ENCODE peak calls at places on chromosomes 1 and 21, in four cellular contexts. Q is heart left ventricle, J is keratinocyte, K is pancreas. P is an unnamed sample.

GRCh38 chr1:230255991-230256390 is 170.1 kb downstream of the PGBD5 start:
- DNase-seq in Q (no peak), J (no peak), K (no peak), P (no peak)

GRCh38 chr1:215526147-215526845 is 40.8 kb upstream of the KCTD3 start:
- DNase-seq in Q (no peak), J (no peak), K (no peak), P (no peak)

GRCh38 chr1:153661111-153661708 is 2.7 kb downstream of the SNAPIN start:
- DNase-seq in Q (no peak), J (no peak), K (no peak), P (no peak)

GRCh38 chr1:183097438-183098051 is 74.3 kb downstream of the LAMC1 start:
- DNase-seq in Q (no peak), J (no peak), K (no peak), P (no peak)

GRCh38 chr1:87052400-87052799 is 138.0 kb downstream of the HS2ST1 start:
- DNase-seq in Q (no peak), J (no peak), K (no peak), P (no peak)

GRCh38 chr1:145985502-145986439 is 10.6 kb downstream of the TXNIP start:
- DNase-seq in Q (peak), J (no peak), K (peak), P (peak)

GRCh38 chr1:21705303-21705980 is 36.3 kb upstream of the RAP1GAP start:
- DNase-seq in Q (no peak), J (no peak), K (no peak), P (no peak)

GRCh38 chr1:170145691-170146676 is at the start of gene NTMT2:
- DNase-seq in Q (peak), J (no peak), K (no peak), P (no peak)

GRCh38 chr1:82260051-82260450 is 459.3 kb downstream of the ADGRL2 start:
- DNase-seq in Q (no peak), J (no peak), K (no peak), P (no peak)

GRCh38 chr1:8517579-8518489 is 199.9 kb downstream of the SLC45A1 start:
- DNase-seq in Q (no peak), J (no peak), K (no peak), P (no peak)

GRCh38 chr1:210792703-210793102 is 341.2 kb downstream of the KCNH1 start:
- DNase-seq in Q (no peak), J (peak), K (no peak), P (no peak)

GRCh38 chr1:110229348-110230001 is 19.4 kb downstream of the KCNC4 start:
- DNase-seq in Q (no peak), J (peak), K (no peak), P (no peak)

GRCh38 chr1:241695454-241696171 is 43.5 kb downstream of the WDR64 start:
- DNase-seq in Q (no peak), J (no peak), K (no peak), P (no peak)

GRCh38 chr1:240350910-240351331 is 259.2 kb downstream of the FMN2 start:
- DNase-seq in Q (no peak), J (no peak), K (no peak), P (no peak)

GRCh38 chr21:33121715-33122475 is 52.0 kb downstream of the OLIG1 start:
- DNase-seq in Q (no peak), J (no peak), K (no peak), P (no peak)

GRCh38 chr1:225378880-225379279 is 49.0 kb downstream of the LBR start:
- DNase-seq in Q (no peak), J (peak), K (peak), P (no peak)

GRCh38 chr1:20166047-20166446 is 19.8 kb upstream of the UBXN10 start:
- DNase-seq in Q (no peak), J (no peak), K (no peak), P (no peak)

GRCh38 chr1:167564592-167564991 is 11.0 kb upstream of the CREG1 start:
- DNase-seq in Q (peak), J (no peak), K (no peak), P (no peak)

GRCh38 chr1:103108525-103109150 is 316 bp upstream of the COL11A1 start:
- DNase-seq in Q (peak), J (no peak), K (peak), P (no peak)

GRCh38 chr1:64378826-64379225 is 91.1 kb upstream of the CACHD1 start:
- DNase-seq in Q (no peak), J (no peak), K (no peak), P (no peak)

GRCh38 chr1:41696381-41696780 is 211.9 kb upstream of the EDN2 start:
- DNase-seq in Q (no peak), J (no peak), K (no peak), P (no peak)

GRCh38 chr1:154851392-154852177 is 18.5 kb downstream of the KCNN3 start:
- DNase-seq in Q (no peak), J (no peak), K (no peak), P (no peak)

GRCh38 chr1:225937048-225937968 is 3.7 kb downstream of the LEFTY2 start:
- DNase-seq in Q (no peak), J (no peak), K (no peak), P (no peak)

GRCh38 chr1:178192686-178193085 is 98.8 kb downstream of the RASAL2 start:
- DNase-seq in Q (peak), J (peak), K (peak), P (no peak)

GRCh38 chr21:41317458-41317857 is 857 bp downstream of the FAM3B start:
- DNase-seq in Q (no peak), J (no peak), K (peak), P (no peak)

GRCh38 chr1:213326666-213327317 is 275.8 kb downstream of the RPS6KC1 start:
- DNase-seq in Q (peak), J (no peak), K (no peak), P (no peak)

GRCh38 chr1:82485591-82486369 is 685.0 kb downstream of the ADGRL2 start:
- DNase-seq in Q (peak), J (peak), K (no peak), P (no peak)

GRCh38 chr21:41636636-41637625 is 129.0 kb upstream of the TMPRSS2 start:
- DNase-seq in Q (no peak), J (no peak), K (no peak), P (no peak)

GRCh38 chr1:55156608-55157007 is 58.6 kb downstream of the USP24 start:
- DNase-seq in Q (no peak), J (no peak), K (no peak), P (no peak)

GRCh38 chr21:34965200-34966174 is 83.6 kb downstream of the RUNX1 start:
- DNase-seq in Q (no peak), J (no peak), K (no peak), P (no peak)

GRCh38 chr1:226201029-226201593 is 14.6 kb upstream of the ACBD3 start:
- DNase-seq in Q (no peak), J (no peak), K (no peak), P (no peak)

GRCh38 chr1:234452566-234452965 is 26.4 kb downstream of the TARBP1 start:
- DNase-seq in Q (no peak), J (no peak), K (no peak), P (no peak)

GRCh38 chr21:36175771-36176565 is 19.3 kb downstream of the DOP1B start:
- DNase-seq in Q (no peak), J (no peak), K (no peak), P (no peak)

GRCh38 chr21:14210738-14211137 is at the start of gene LIPI:
- DNase-seq in Q (no peak), J (no peak), K (no peak), P (no peak)

GRCh38 chr1:64823691-64824476 is 79.0 kb downstream of the RAVER2 start:
- DNase-seq in Q (peak), J (peak), K (peak), P (no peak)

GRCh38 chr21:25107708-25108107 is 499.6 kb downstream of the MRPL39 start:
- DNase-seq in Q (no peak), J (no peak), K (no peak), P (no peak)

GRCh38 chr1:9438431-9439073 is 100.7 kb upstream of the SLC25A33 start:
- DNase-seq in Q (peak), J (no peak), K (peak), P (no peak)

GRCh38 chr1:19430121-19431068 is 54.9 kb downstream of the CAPZB start:
- DNase-seq in Q (no peak), J (no peak), K (no peak), P (no peak)

GRCh38 chr1:71365451-71365850 is 284.6 kb upstream of the ZRANB2 start:
- DNase-seq in Q (no peak), J (no peak), K (no peak), P (no peak)
- H3K4me3 ChIP-seq in Q (peak), J (no peak), K (no peak), P (peak)

DNA sequence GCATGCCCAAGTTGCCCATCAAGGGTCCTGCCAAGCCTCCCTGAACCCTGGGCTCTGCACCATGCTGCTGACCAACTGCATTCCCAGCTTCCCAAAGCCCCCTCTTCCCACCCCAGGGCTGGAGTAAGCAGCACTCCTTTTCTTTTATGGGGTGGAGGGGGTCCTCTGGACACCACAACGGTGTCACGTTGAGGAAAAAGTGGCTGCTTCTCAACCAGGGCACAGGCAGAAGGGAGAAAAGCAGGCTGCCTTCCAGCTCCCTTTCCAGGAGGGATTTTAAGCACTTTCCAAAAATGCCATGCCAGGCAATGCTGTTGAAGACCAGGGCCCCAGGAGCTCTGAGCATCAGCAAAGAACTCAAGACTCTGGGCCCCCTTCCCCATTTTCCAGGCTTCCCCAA is 691 bp downstream of the RIMS3 start:
- DNase-seq in Q (no peak), J (no peak), K (no peak), P (no peak)
- H3K4me3 ChIP-seq in Q (peak), J (no peak), K (no peak), P (peak)

DNA sequence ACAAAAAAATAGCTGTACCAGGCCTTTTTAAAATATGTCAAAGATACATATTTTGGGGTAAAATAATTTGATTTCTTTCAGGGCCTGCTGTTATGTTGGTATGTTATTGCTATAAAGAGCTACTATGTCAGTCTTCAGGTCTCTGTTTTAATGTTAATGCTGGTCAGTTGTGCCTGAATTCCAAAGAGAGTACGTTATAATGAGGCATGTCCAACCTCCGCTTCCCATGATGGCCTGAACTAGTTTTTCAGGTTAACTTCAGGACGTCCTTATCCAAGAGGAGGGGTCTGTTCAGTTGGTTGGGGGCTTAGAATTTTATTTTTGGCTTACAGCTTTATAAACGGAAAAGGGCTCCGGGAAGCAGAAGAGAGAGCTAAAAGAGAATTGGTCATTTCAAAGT is 34.9 kb upstream of the LYPD8 start:
- DNase-seq in Q (no peak), J (no peak), K (no peak), P (no peak)
- H3K4me3 ChIP-seq in Q (no peak), J (no peak), K (no peak), P (no peak)

GRCh38 chr1:228976316-228976715 is 241.0 kb downstream of the RHOU start:
- DNase-seq in Q (no peak), J (no peak), K (no peak), P (peak)
- H3K4me3 ChIP-seq in Q (no peak), J (no peak), K (no peak), P (no peak)

DNA sequence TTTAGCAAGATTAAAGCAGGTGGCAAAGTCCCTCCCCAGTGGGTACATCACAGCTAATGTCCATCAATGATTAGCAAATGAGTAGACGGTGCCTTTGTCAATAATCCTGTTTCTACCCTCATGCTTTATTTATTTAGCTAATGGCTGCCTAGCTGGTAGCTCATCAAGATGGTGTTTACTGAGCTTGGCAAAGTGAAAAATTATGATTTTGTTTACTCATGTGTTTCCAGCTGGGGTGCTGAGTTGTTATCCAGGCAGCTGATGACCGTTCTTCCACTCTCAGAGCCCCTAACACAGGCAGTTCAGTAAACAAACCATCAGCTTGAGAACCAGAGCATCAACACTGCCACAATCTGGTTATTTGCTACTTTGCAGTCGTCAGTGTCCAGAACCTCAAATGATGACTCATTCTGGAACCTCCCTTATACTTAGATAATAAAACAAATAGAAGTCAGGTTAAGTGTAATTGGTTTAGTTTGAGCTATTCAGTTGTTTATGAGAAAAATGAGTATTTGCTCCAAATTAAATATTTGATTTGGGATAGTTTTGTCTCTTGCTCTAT is 163.9 kb downstream of the ST6GALNAC5 start:
- DNase-seq in Q (no peak), J (no peak), K (peak), P (no peak)
- H3K4me3 ChIP-seq in Q (no peak), J (no peak), K (no peak), P (no peak)

GRCh38 chr1:98920441-98921110 is 84.1 kb downstream of the PLPPR5 start:
- DNase-seq in Q (no peak), J (no peak), K (no peak), P (no peak)

GRCh38 chr1:98919211-98919610 is 85.5 kb downstream of the PLPPR5 start:
- DNase-seq in Q (no peak), J (no peak), K (no peak), P (no peak)

GRCh38 chr1:98919652-98920051 is 85.0 kb downstream of the PLPPR5 start:
- DNase-seq in Q (no peak), J (no peak), K (no peak), P (no peak)

GRCh38 chr1:98923667-98924066 is 81.0 kb downstream of the PLPPR5 start:
- DNase-seq in Q (no peak), J (no peak), K (no peak), P (no peak)

DNA sequence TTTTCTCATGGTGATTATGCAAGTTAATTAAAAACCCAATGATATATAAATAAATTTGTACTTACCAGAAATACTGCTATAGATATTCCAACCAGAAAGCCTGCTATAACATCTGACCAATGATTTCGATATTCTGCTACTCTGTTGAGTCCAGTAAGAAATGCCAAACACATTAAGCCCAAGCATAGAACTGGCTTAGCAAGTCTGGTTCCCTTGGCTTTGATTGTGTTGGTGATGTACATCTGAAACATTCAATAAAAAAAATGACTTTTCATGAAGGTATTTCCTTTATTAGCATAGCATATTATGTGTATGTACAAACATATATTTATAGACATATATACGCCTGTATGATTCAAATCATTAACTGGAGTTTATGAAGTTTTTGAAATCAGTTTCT is 82.8 kb downstream of the PLPPR5 start:
- DNase-seq in Q (no peak), J (no peak), K (no peak), P (no peak)
- H3K4me3 ChIP-seq in Q (no peak), J (no peak), K (no peak), P (no peak)

GRCh38 chr1:40226187-40226586 is 21.6 kb upstream of the TMCO2 start:
- DNase-seq in Q (no peak), J (no peak), K (no peak), P (no peak)
- H3K4me3 ChIP-seq in Q (no peak), J (no peak), K (no peak), P (no peak)

P was measured in coronary artery.